ENCODE peak calls at places on chromosomes 5 and 9, in five cellular contexts. Y, E, G, Q and W are unnamed samples.

GRCh38 chr9:123561055-123561454 is 205.1 kb downstream of the CRB2 start:
- DNase-seq in E (no peak), G (no peak), Q (no peak), Y (no peak), W (no peak)

GRCh38 chr9:111691686-111692329 is 30.4 kb downstream of the GNG10 start:
- DNase-seq in E (peak; percentile 16), Q (no peak), Y (no peak), G (peak; percentile 24), W (peak; percentile 64)

GRCh38 chr5:172853355-172853975 is 19.4 kb downstream of the ERGIC1 start:
- DNase-seq in E (no peak), Q (no peak), G (peak; percentile 34), Y (no peak), W (peak; percentile 60)

GRCh38 chr9:72551306-72551705 is 29.9 kb downstream of the TMC1 start:
- DNase-seq in Q (no peak), E (no peak), G (no peak), Y (no peak), W (no peak)

GRCh38 chr5:64646169-64646568 is 44.1 kb upstream of the SHISAL2B start:
- DNase-seq in G (no peak), Q (no peak), E (no peak), Y (no peak), W (no peak)

GRCh38 chr9:135514342-135515082 is 6.7 kb upstream of the LCN1 start:
- DNase-seq in Q (no peak), E (no peak), G (no peak), Y (no peak), W (no peak)

GRCh38 chr5:140827704-140828401 is at the start of gene PCDHA6:
- DNase-seq in Q (no peak), G (no peak), E (no peak), Y (no peak), W (no peak)

GRCh38 chr5:143977891-143978448 is 166.0 kb downstream of the HMHB1 start:
- DNase-seq in Y (no peak), Q (no peak), G (no peak), E (no peak), W (no peak)

GRCh38 chr5:80793354-80793753 is 138.6 kb upstream of the DHFR start:
- DNase-seq in E (no peak), G (no peak), Y (no peak), Q (no peak), W (no peak)

GRCh38 chr5:150120062-150120441 is 33.7 kb upstream of the CSF1R start:
- DNase-seq in Y (no peak), E (no peak), Q (no peak), G (no peak), W (no peak)

GRCh38 chr5:116576043-116576713 is 1.6 kb upstream of the SEMA6A start:
- DNase-seq in G (peak; percentile 59), Q (peak; percentile 80), Y (peak; percentile 76), E (peak; percentile 67), W (peak; percentile 76)

GRCh38 chr9:135914921-135915320 is 7.6 kb upstream of the CAMSAP1 start:
- DNase-seq in G (no peak), E (no peak), Q (no peak), Y (no peak), W (no peak)

GRCh38 chr9:3385871-3386270 is 139.9 kb downstream of the RFX3 start:
- DNase-seq in G (no peak), Y (no peak), Q (no peak), E (no peak), W (no peak)

GRCh38 chr5:57429513-57430120 is 53.0 kb downstream of the ACTBL2 start:
- DNase-seq in E (no peak), G (no peak), Q (no peak), Y (no peak), W (no peak)

GRCh38 chr5:54996476-54996875 is 11.1 kb upstream of the ESM1 start:
- DNase-seq in E (no peak), G (no peak), Q (no peak), Y (no peak), W (peak; percentile 67)

GRCh38 chr9:20437466-20437865 is 184.8 kb downstream of the MLLT3 start:
- DNase-seq in G (no peak), Y (no peak), E (no peak), Q (no peak), W (peak; percentile 80)

GRCh38 chr9:87085521-87085920 is 138.2 kb upstream of the GAS1 start:
- DNase-seq in E (no peak), Y (no peak), Q (no peak), G (no peak), W (no peak)

GRCh38 chr9:131366745-131367401 is 27.0 kb upstream of the PRRC2B start:
- DNase-seq in G (peak; percentile 80), Y (peak; percentile 32), Q (peak; percentile 51), E (peak; percentile 65), W (peak; percentile 65)

GRCh38 chr5:111737716-111738115 is 19.3 kb downstream of the NREP start:
- DNase-seq in Q (no peak), E (no peak), G (no peak), Y (no peak), W (peak; percentile 82)

GRCh38 chr9:76433851-76434250 is 25.1 kb upstream of the GCNT1 start:
- DNase-seq in Y (no peak), G (no peak), Q (no peak), E (no peak), W (peak; percentile 68)

GRCh38 chr9:36118706-36119105 is 17.8 kb upstream of the GLIPR2 start:
- DNase-seq in Q (no peak), Y (no peak), G (no peak), E (no peak), W (no peak)

GRCh38 chr5:157606046-157606445 is 30.5 kb upstream of the ADAM19 start:
- DNase-seq in E (no peak), G (no peak), Q (no peak), Y (no peak), W (no peak)

GRCh38 chr5:32578362-32578761 is 7.0 kb upstream of the SUB1 start:
- DNase-seq in G (no peak), E (no peak), Q (no peak), Y (no peak), W (no peak)

GRCh38 chr9:70021026-70021571 is 22.5 kb upstream of the MAMDC2 start:
- DNase-seq in Y (no peak), E (no peak), Q (no peak), G (no peak), W (peak; percentile 97)

GRCh38 chr5:138544171-138545134 is 1.4 kb upstream of the ETF1 start:
- DNase-seq in Y (peak; percentile 57), E (no peak), Q (peak; percentile 44), G (no peak), W (peak; percentile 57)

GRCh38 chr5:10049825-10050455 is 199.7 kb downstream of the ATPSCKMT start:
- DNase-seq in Q (no peak), G (no peak), E (no peak), Y (no peak), W (no peak)

GRCh38 chr5:148687427-148687826 is 33.1 kb upstream of the HTR4 start:
- DNase-seq in Q (no peak), Y (no peak), G (peak; percentile 56), E (no peak), W (peak; percentile 21)

GRCh38 chr9:11992866-11993265 is 700.3 kb upstream of the TYRP1 start:
- DNase-seq in Q (no peak), G (no peak), E (no peak), Y (no peak), W (no peak)

GRCh38 chr9:71683598-71684235 is 84.6 kb downstream of the CEMIP2 start:
- DNase-seq in Q (peak; percentile 25), G (no peak), E (no peak), Y (peak; percentile 21), W (peak; percentile 58)

GRCh38 chr5:92126182-92126581 is 743.1 kb upstream of the ARRDC3 start:
- DNase-seq in E (no peak), Q (no peak), G (no peak), Y (no peak), W (no peak)

GRCh38 chr9:16828335-16829281 is 41.9 kb downstream of the BNC2 start:
- DNase-seq in Q (peak; percentile 39), G (peak; percentile 5), Y (peak; percentile 22), E (no peak), W (peak; percentile 48)
- H3K4me3 ChIP-seq in Q (peak overlapping the region; percentile 26), G (no peak overlapping the region), Y (no peak overlapping the region), E (no peak overlapping the region), W (peak overlapping the region; percentile 33)

GRCh38 chr9:37972346-37972745 is 68.4 kb upstream of the SLC25A51 start:
- DNase-seq in E (no peak), Y (no peak), G (peak; percentile 48), Q (no peak), W (no peak)
- TF ChIP-seq CTCF in E (no peak), Y (no peak), G (peak; percentile 34), Q (no peak), W (peak; percentile 38)

GRCh38 chr9:33080534-33080933 is 4.1 kb upstream of the SMU1 start:
- DNase-seq in Q (no peak), G (no peak), E (no peak), Y (no peak), W (no peak)

GRCh38 chr9:33082135-33082534 is 5.7 kb upstream of the SMU1 start:
- DNase-seq in Q (no peak), Y (no peak), G (no peak), E (no peak), W (no peak)

GRCh38 chr9:33081128-33081851 is 4.8 kb upstream of the SMU1 start:
- DNase-seq in Y (peak; percentile 68), G (peak; percentile 74), Q (peak; percentile 54), E (peak; percentile 91), W (peak; percentile 94)

GRCh38 chr9:33082538-33083326 is 6.3 kb upstream of the SMU1 start:
- DNase-seq in G (no peak), E (no peak), Y (no peak), Q (no peak), W (no peak)
- H3K4me3 ChIP-seq in G (no peak overlapping the region), E (no peak overlapping the region), Y (no peak overlapping the region), Q (no peak overlapping the region), W (no peak overlapping the region)

DNA sequence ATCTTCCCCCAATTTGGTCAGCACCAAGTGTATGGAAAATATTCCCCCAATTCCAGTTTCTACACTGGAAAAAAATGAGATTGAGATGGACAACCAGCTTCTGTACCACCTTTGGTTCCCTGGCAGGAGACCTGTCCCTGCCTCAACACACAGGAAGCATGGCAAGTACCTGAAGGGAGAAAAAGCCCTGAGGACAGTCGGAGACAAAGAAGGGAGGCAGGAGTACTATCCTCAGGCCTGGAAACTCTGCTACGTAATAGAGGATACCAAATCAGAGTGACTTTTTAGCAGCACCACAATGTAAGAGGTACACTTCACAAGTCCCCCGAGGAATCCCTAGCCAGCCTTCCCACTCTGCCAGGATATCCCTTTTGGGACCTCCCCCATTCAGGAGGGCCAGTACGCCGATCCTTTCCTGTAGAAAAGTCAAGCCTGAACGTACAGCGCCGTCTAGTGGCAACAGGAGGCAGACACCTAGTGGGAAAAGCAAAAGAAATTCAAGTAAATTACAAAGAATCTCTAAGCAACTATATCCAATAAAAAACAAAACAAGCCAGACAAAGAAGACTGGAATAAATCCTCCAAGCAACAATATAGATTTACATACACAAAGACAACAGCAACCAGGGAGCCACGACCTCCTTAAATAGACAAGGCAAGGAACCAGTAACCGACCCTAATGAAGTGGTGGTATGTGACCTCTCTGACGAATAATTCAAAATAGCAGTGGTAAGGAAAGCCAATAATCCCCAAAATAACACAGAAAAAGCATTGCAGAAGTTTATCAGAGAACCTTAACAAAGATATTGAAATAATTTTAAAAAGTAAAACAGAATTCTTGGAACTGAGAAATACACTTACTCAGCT is 63.3 kb upstream of the SLCO6A1 start:
- DNase-seq in G (peak; percentile 55), Y (no peak), E (no peak), Q (no peak), W (peak; percentile 61)
- TF ChIP-seq CTCF in G (peak; percentile 75), Y (peak; percentile 14), E (peak; percentile 29), Q (no peak), W (peak; percentile 97)